ENCODE peak calls at places on chromosomes 1 and 21, in ten cellular contexts. P is iris pigment epithelial cell; G is lower lobe of right lung; T is NCI-H82; X is lung microvascular endothelial cell; J is CD4-positive, alpha-beta T cell; D is activated CD4-positive, alpha-beta T cell treated with anti-CD3 and anti-CD28 coated beads, Interleukin-2, amount 10 ng/mL, durations not matched to agents 7 days and 5 days; L is kidney tubule cell; B is effector memory CD4-positive, alpha-beta T cell; S is activated CD8-positive, alpha-beta T cell treated with anti-CD3 and anti-CD28 coated beads, Interleukin-2, amount 10 ng/mL, durations not matched to agents 7 days and 5 days. M is an unnamed sample.
A peak's percentile ranks its signal among the peaks of the same experiment; 100 is the strongest.

GRCh38 chr1:232704694-232705680 is 75.1 kb upstream of the SIPA1L2 start:
- DNase-seq in P (peak; percentile 90), G (no peak), T (no peak), X (no peak), J (no peak), D (no peak), L (peak; percentile 81), B (no peak), S (no peak), M (peak; percentile 94)

GRCh38 chr1:106798991-106799390 is 257.5 kb upstream of the PRMT6 start:
- DNase-seq in P (peak; percentile 9), G (no peak), T (peak; percentile 54), X (no peak), J (no peak), D (no peak), L (peak; percentile 2), B (no peak), S (no peak), M (no peak)

GRCh38 chr1:106721779-106722178 is 334.7 kb upstream of the PRMT6 start:
- DNase-seq in P (no peak), G (no peak), T (no peak), X (no peak), J (no peak), D (no peak), L (no peak), B (no peak), S (no peak), M (no peak)

GRCh38 chr1:154860154-154860870 is 9.8 kb downstream of the KCNN3 start:
- DNase-seq in P (no peak), G (no peak), T (no peak), X (peak; percentile 18), J (no peak), D (no peak), L (peak; percentile 57), B (no peak), S (no peak), M (no peak)

GRCh38 chr1:147781056-147781471 is 20.7 kb upstream of the GJA5 start:
- DNase-seq in P (peak; percentile 7), G (no peak), T (no peak), X (no peak), J (no peak), D (no peak), L (peak; percentile 61), B (no peak), S (no peak), M (no peak)

GRCh38 chr1:152513081-152513480 is 1.2 kb upstream of the CRCT1 start:
- DNase-seq in P (no peak), G (no peak), T (no peak), X (no peak), J (no peak), D (no peak), L (no peak), B (no peak), S (no peak), M (no peak)

GRCh38 chr1:219987325-219987724 is 59.0 kb upstream of the SLC30A10 start:
- DNase-seq in P (no peak), G (no peak), T (no peak), X (no peak), J (no peak), D (no peak), L (no peak), B (no peak), S (no peak), M (no peak)

GRCh38 chr1:109272021-109272799 is 10.7 kb downstream of the PSRC1 start:
- DNase-seq in P (no peak), G (peak; percentile 39), T (no peak), X (no peak), J (no peak), D (no peak), L (no peak), B (no peak), S (no peak), M (no peak)

GRCh38 chr1:191022856-191023255 is 545.2 kb upstream of the BRINP3 start:
- DNase-seq in P (peak; percentile 90), G (no peak), T (no peak), X (peak; percentile 1), J (no peak), D (no peak), L (peak; percentile 91), B (no peak), S (no peak), M (peak; percentile 21)

GRCh38 chr1:111270781-111271463 is 19.7 kb upstream of the CHIA start:
- DNase-seq in P (no peak), G (no peak), T (no peak), X (no peak), J (no peak), D (no peak), L (no peak), B (no peak), S (no peak), M (no peak)

GRCh38 chr1:30106125-30106524 is 617.3 kb downstream of the MATN1 start:
- DNase-seq in P (peak; percentile 22), G (no peak), T (peak; percentile 83), X (peak; percentile 61), J (no peak), D (no peak), L (peak; percentile 28), B (no peak), S (peak; percentile 21), M (no peak)

GRCh38 chr1:226761322-226761721 is 22.2 kb upstream of the ITPKB start:
- DNase-seq in P (peak; percentile 15), G (no peak), T (no peak), X (no peak), J (no peak), D (no peak), L (no peak), B (no peak), S (no peak), M (no peak)

GRCh38 chr1:20167126-20167525 is 18.8 kb upstream of the UBXN10 start:
- DNase-seq in P (no peak), G (no peak), T (no peak), X (no peak), J (no peak), D (no peak), L (no peak), B (no peak), S (no peak), M (no peak)

GRCh38 chr1:10835423-10836421 is 39.3 kb upstream of the CASZ1 start:
- DNase-seq in P (peak; percentile 41), G (peak; percentile 58), T (peak; percentile 96), X (peak; percentile 67), J (no peak), D (no peak), L (peak; percentile 30), B (no peak), S (no peak), M (peak; percentile 66)

GRCh38 chr21:28805885-28806284 is 186.8 kb downstream of the LTN1 start:
- DNase-seq in P (peak; percentile 71), G (no peak), T (no peak), X (peak; percentile 33), J (no peak), D (no peak), L (no peak), B (no peak), S (no peak), M (no peak)

GRCh38 chr1:9426291-9426711 is 113.0 kb upstream of the SLC25A33 start:
- DNase-seq in P (no peak), G (no peak), T (peak; percentile 29), X (no peak), J (peak; percentile 69), D (peak; percentile 87), L (no peak), B (peak; percentile 75), S (peak; percentile 89), M (no peak)

GRCh38 chr1:204258213-204259115 is 44.7 kb upstream of the GOLT1A start:
- DNase-seq in P (peak; percentile 53), G (peak; percentile 75), T (peak; percentile 89), X (peak; percentile 75), J (no peak), D (peak; percentile 15), L (peak; percentile 63), B (no peak), S (peak; percentile 39), M (peak; percentile 69)

GRCh38 chr1:43206721-43207228 is 34.6 kb downstream of the CFAP57 start:
- DNase-seq in P (peak; percentile 95), G (peak; percentile 67), T (no peak), X (peak; percentile 93), J (no peak), D (no peak), L (peak; percentile 95), B (no peak), S (no peak), M (peak; percentile 76)

GRCh38 chr1:3190256-3191041 is 121.4 kb downstream of the PRDM16 start:
- DNase-seq in P (no peak), G (no peak), T (no peak), X (no peak), J (no peak), D (no peak), L (no peak), B (no peak), S (no peak), M (no peak)

GRCh38 chr1:232856556-232856955 is 51.3 kb downstream of the MAP10 start:
- DNase-seq in P (peak; percentile 51), G (no peak), T (no peak), X (no peak), J (no peak), D (no peak), L (no peak), B (no peak), S (no peak), M (no peak)

GRCh38 chr1:202689493-202690342 is 20.5 kb downstream of the SYT2 start:
- DNase-seq in P (no peak), G (no peak), T (no peak), X (no peak), J (no peak), D (no peak), L (peak; percentile 45), B (no peak), S (no peak), M (no peak)

GRCh38 chr1:208083016-208083714 is 161.0 kb downstream of the PLXNA2 start:
- DNase-seq in P (no peak), G (no peak), T (peak; percentile 51), X (peak; percentile 81), J (no peak), D (no peak), L (no peak), B (no peak), S (no peak), M (no peak)

GRCh38 chr1:183569141-183569540 is 21.1 kb downstream of the NCF2 start:
- DNase-seq in P (peak; percentile 43), G (no peak), T (no peak), X (no peak), J (no peak), D (no peak), L (peak; percentile 91), B (no peak), S (no peak), M (no peak)

GRCh38 chr1:210233495-210234253 is 1.1 kb downstream of the SERTAD4 start:
- DNase-seq in P (peak; percentile 64), G (peak; percentile 76), T (peak; percentile 79), X (no peak), J (no peak), D (no peak), L (peak; percentile 81), B (no peak), S (peak; percentile 31), M (peak; percentile 51)

GRCh38 chr1:32991386-32991785 is 26.8 kb upstream of the RNF19B start:
- DNase-seq in P (no peak), G (no peak), T (no peak), X (no peak), J (no peak), D (no peak), L (peak; percentile 74), B (no peak), S (no peak), M (no peak)

GRCh38 chr1:27145934-27146354 is 9.0 kb downstream of the SLC9A1 start:
- DNase-seq in P (peak; percentile 97), G (no peak), T (peak; percentile 72), X (no peak), J (no peak), D (no peak), L (peak; percentile 82), B (no peak), S (no peak), M (no peak)

GRCh38 chr1:172600615-172601014 is 58.3 kb upstream of the FASLG start:
- DNase-seq in P (no peak), G (no peak), T (peak; percentile 24), X (no peak), J (no peak), D (no peak), L (no peak), B (no peak), S (no peak), M (no peak)

GRCh38 chr1:154442006-154442740 is 37.0 kb downstream of the IL6R start:
- DNase-seq in P (no peak), G (no peak), T (peak; percentile 26), X (peak; percentile 42), J (no peak), D (no peak), L (peak; percentile 83), B (no peak), S (no peak), M (no peak)

M was measured in COLO829.